ENCODE peak calls at places on chromosomes 12 and 14, in nine cellular contexts. P, B, N, Y, J, W, X, R and C are unnamed samples.

GRCh38 chr14:61860294-61860918 is 98.2 kb downstream of the SNAPC1 start:
- DNase-seq in W (no peak), X (peak; percentile 59), B (peak; percentile 77), Y (peak; percentile 66), R (no peak), P (no peak), N (peak; percentile 57), J (peak; percentile 29), C (peak; percentile 97)

GRCh38 chr12:102907918-102908317 is 9.1 kb downstream of the PAH start:
- DNase-seq in W (no peak), X (no peak), R (no peak), B (no peak), N (no peak), P (no peak), J (no peak), Y (no peak), C (no peak)

GRCh38 chr12:3998968-3999792 is 126.0 kb upstream of the PARP11 start:
- DNase-seq in X (no peak), Y (no peak), P (no peak), W (no peak), N (peak; percentile 86), B (no peak), J (no peak), R (no peak), C (peak; percentile 39)

GRCh38 chr12:75684678-75685620 is 173.5 kb upstream of the KRR1 start:
- DNase-seq in R (peak; percentile 63), P (no peak), X (no peak), Y (no peak), W (no peak), J (peak; percentile 67), B (no peak), N (no peak), C (no peak)

GRCh38 chr12:106329231-106329985 is 26.9 kb downstream of the TCP11L2 start:
- DNase-seq in X (no peak), W (no peak), J (no peak), Y (no peak), N (no peak), B (no peak), P (no peak), R (no peak), C (no peak)

GRCh38 chr14:54893151-54893760 is 9.4 kb downstream of the GCH1 start:
- DNase-seq in Y (peak; percentile 49), W (no peak), X (peak; percentile 77), B (peak; percentile 35), P (no peak), R (peak; percentile 35), J (peak; percentile 64), N (peak; percentile 56), C (peak; percentile 80)

GRCh38 chr12:67426067-67426466 is 156.9 kb downstream of the CAND1 start:
- DNase-seq in P (no peak), N (peak; percentile 33), Y (no peak), B (peak; percentile 58), R (peak; percentile 99), W (no peak), X (no peak), J (peak; percentile 59), C (no peak)

GRCh38 chr14:23351681-23352505 is 794 bp downstream of the SLC22A17 start:
- DNase-seq in N (no peak), W (no peak), R (no peak), P (no peak), B (peak; percentile 86), J (no peak), X (no peak), Y (no peak), C (no peak)

GRCh38 chr12:95213928-95214327 is 3.3 kb downstream of the FGD6 start:
- DNase-seq in N (peak; percentile 50), X (no peak), Y (no peak), J (no peak), P (no peak), W (no peak), R (no peak), B (no peak), C (peak; percentile 56)

GRCh38 chr12:20376984-20377383 is 8.6 kb downstream of the PDE3A start:
- DNase-seq in P (no peak), Y (peak; percentile 15), R (no peak), J (peak; percentile 17), N (no peak), X (peak; percentile 10), B (no peak), W (no peak), C (peak; percentile 42)

GRCh38 chr14:60249321-60250251 is 565 bp downstream of the PPM1A start:
- DNase-seq in R (peak; percentile 80), W (peak; percentile 58), P (peak; percentile 49), J (peak; percentile 57), N (peak; percentile 76), B (peak; percentile 86), X (peak; percentile 38), Y (peak; percentile 89), C (peak; percentile 92)

GRCh38 chr14:71776463-71777359 is 155.5 kb upstream of the RGS6 start:
- DNase-seq in X (peak; percentile 25), R (no peak), J (no peak), P (no peak), W (no peak), Y (no peak), N (no peak), B (peak; percentile 59), C (no peak)

GRCh38 chr12:49698619-49699545 is 8.3 kb downstream of the FMNL3 start:
- DNase-seq in B (peak; percentile 63), Y (peak; percentile 88), N (no peak), R (no peak), X (peak; percentile 74), W (no peak), J (peak; percentile 57), P (no peak), C (peak; percentile 84)